ENCODE peak calls at places on chromosomes 16 and 17, in eight cellular contexts. T, S, N, D, H, K, R and B are unnamed samples.

GRCh38 chr17:50173335-50173941 is 7.6 kb downstream of the SGCA start:
- DNase-seq in K (peak), D (no peak), R (no peak), N (no peak), H (no peak), S (no peak), T (no peak), B (no peak)

GRCh38 chr17:78588258-78589030 is 11.2 kb upstream of the DNAH17 start:
- DNase-seq in S (no peak), H (no peak), R (no peak), D (no peak), T (no peak), K (no peak), N (no peak), B (no peak)

GRCh38 chr17:52536466-52536865 is 378.0 kb upstream of the CA10 start:
- DNase-seq in S (no peak), D (no peak), R (no peak), H (no peak), N (no peak), T (peak), K (no peak), B (no peak)

GRCh38 chr17:279776-280175 is 72.8 kb downstream of the RPH3AL start:
- DNase-seq in K (no peak), N (no peak), R (no peak), S (no peak), T (no peak), H (no peak), D (no peak), B (no peak)

GRCh38 chr16:13938480-13938879 is 18.5 kb downstream of the ERCC4 start:
- DNase-seq in H (no peak), D (no peak), K (no peak), R (no peak), N (no peak), T (no peak), S (no peak), B (no peak)

GRCh38 chr17:81339502-81340296 is 44.6 kb upstream of the SLC38A10 start:
- DNase-seq in R (no peak), N (peak), S (no peak), D (no peak), T (no peak), K (no peak), H (no peak), B (no peak)

GRCh38 chr16:31352344-31353115 is 2.4 kb upstream of the ITGAX start:
- DNase-seq in N (no peak), D (no peak), H (peak), T (no peak), R (no peak), K (no peak), S (no peak), B (no peak)

GRCh38 chr17:1055751-1056645 is 59.1 kb downstream of the TIMM22 start:
- DNase-seq in R (no peak), H (peak), K (peak), N (no peak), S (peak), T (peak), D (peak), B (peak)

GRCh38 chr16:72434159-72434558 is 262.2 kb upstream of the PMFBP1 start:
- DNase-seq in R (no peak), N (no peak), S (no peak), K (peak), H (no peak), D (no peak), T (no peak), B (no peak)

GRCh38 chr17:74864866-74865395 is 5.2 kb upstream of the GRIN2C start:
- DNase-seq in H (peak), N (peak), S (peak), K (peak), D (peak), T (peak), R (no peak), B (peak)

GRCh38 chr17:76137351-76138233 is 3.5 kb downstream of the FOXJ1 start:
- DNase-seq in N (no peak), S (no peak), D (no peak), K (no peak), T (no peak), H (no peak), R (no peak), B (no peak)